ENCODE peak calls at places on chromosomes 12 and 14, in six cellular contexts. O is retinal pigment epithelial cell, P is neural progenitor cell, Y is brain microvascular endothelial cell, I is BE2C, Z is A673. H is an unnamed sample.

GRCh38 chr12:103547929-103548328 is 39.1 kb upstream of the STAB2 start:
- DNase-seq in O (no peak), P (peak), Y (no peak), I (peak), Z (no peak), H (no peak)

GRCh38 chr12:26465419-26466097 is 270.2 kb downstream of the SSPN start:
- DNase-seq in O (peak), P (peak), Y (no peak), I (peak), Z (no peak), H (no peak)

GRCh38 chr12:124498870-124499753 is 68.3 kb downstream of the NCOR2 start:
- DNase-seq in O (no peak), P (no peak), Y (peak), I (no peak), Z (peak), H (no peak)

GRCh38 chr14:39469094-39469710 is 37.0 kb upstream of the FBXO33 start:
- DNase-seq in O (no peak), P (peak), Y (no peak), I (peak), Z (peak), H (no peak)

GRCh38 chr14:41749425-41749824 is 142.7 kb downstream of the LRFN5 start:
- DNase-seq in O (no peak), P (no peak), Y (peak), I (no peak), Z (peak), H (no peak)

GRCh38 chr12:120640840-120641833 is 711 bp downstream of the CABP1 start:
- DNase-seq in O (no peak), P (peak), Y (peak), I (no peak), Z (peak), H (no peak)

GRCh38 chr14:29820785-29821184 is 106.9 kb downstream of the PRKD1 start:
- DNase-seq in O (no peak), P (no peak), Y (no peak), I (no peak), Z (no peak), H (no peak)

GRCh38 chr14:78835052-78835451 is 664.9 kb downstream of the NRXN3 start:
- DNase-seq in O (no peak), P (no peak), Y (no peak), I (no peak), Z (no peak), H (no peak)

GRCh38 chr14:30227436-30227835 is 299.8 kb upstream of the PRKD1 start:
- DNase-seq in O (no peak), P (no peak), Y (no peak), I (no peak), Z (no peak), H (no peak)

GRCh38 chr14:67270933-67271332 is 29.7 kb downstream of the PALS1 start:
- DNase-seq in O (no peak), P (no peak), Y (no peak), I (no peak), Z (no peak), H (no peak)
- H3K4me3 ChIP-seq in O (no peak), P (peak), Y (no peak), I (no peak), Z (no peak), H (no peak)

GRCh38 chr12:123271182-123271491 is 519 bp downstream of the CDK2AP1 start:
- DNase-seq in O (no peak), P (peak), Y (peak), I (peak), Z (peak), H (no peak)
- TF ChIP-seq CTCF in O (peak), P (peak), Y (peak), I (peak), Z (peak), H (peak)

DNA sequence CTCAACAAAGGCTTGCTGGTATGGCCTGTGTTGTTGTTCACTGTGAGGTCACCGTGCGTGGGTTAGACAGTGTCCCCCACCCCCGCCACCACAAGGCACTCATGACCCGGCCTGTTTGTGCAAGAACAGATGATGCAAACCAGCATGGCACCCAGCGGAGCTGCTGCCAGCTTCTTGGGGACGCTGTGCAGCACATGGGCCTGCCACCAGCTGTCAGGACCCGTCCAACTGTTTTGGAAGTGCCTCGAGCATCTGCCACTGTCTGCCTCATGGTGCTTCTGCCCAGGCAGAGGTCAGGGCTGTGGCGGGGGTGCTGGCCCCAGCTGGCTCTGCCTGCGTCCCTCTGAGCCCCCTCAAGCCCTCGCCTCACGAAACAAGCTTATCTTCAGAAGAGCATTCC is 1.5 kb downstream of the ASB2 start:
- DNase-seq in O (no peak), P (no peak), Y (no peak), I (no peak), Z (no peak), H (no peak)
- H3K4me3 ChIP-seq in O (no peak), P (no peak), Y (no peak), I (no peak), Z (no peak), H (no peak)

DNA sequence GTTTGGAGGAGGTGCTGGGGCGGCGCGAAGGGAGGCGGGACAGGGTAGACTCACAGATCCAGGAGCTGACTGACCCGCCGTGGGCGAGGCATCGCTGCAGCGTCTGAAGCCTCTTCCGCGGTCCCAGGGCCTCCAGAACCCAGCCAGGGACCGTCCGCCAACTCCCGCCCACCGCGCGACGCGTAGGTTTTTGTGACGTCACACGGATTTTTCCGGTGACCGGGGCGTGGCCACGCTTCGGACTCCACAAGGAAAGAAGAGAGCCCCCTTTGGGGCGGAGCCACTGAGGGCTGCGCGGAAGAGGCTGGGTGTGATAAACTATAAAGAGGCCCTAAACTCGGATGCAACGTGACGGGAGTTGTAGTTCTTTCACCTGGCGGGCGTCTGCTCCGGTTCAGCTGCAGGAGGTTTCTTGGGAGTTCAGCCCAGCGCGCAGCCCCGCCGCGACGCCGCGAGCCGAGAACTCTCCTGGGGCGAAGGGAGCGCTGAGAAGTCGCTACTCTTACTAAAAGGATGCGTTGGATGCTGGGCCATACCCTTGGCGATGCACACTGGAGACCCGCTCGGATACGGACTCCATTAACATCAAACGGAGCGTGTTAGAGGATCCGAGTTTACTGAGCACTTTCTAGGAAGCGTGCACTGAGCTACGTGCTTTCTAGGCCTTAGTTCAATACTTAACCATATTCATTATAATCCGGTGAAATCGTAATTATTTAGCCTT is at the start of gene AMN1:
- DNase-seq in O (peak), P (peak), Y (peak), I (peak), Z (peak), H (peak)
- TF ChIP-seq CTCF in O (no peak), P (no peak), Y (no peak), I (no peak), Z (no peak), H (no peak)

GRCh38 chr14:77710364-77710763 is 2.5 kb downstream of the SLIRP start:
- DNase-seq in O (no peak), P (no peak), Y (no peak), I (no peak), Z (no peak), H (no peak)

GRCh38 chr14:77707355-77707723 is 484 bp downstream of the ALKBH1 start:
- DNase-seq in O (no peak), P (peak), Y (peak), I (peak), Z (peak), H (peak)

GRCh38 chr14:77708749-77709148 is 846 bp downstream of the SLIRP start:
- DNase-seq in O (no peak), P (no peak), Y (no peak), I (no peak), Z (no peak), H (no peak)

GRCh38 chr14:77707724-77708408 is at the start of the genes ALKBH1 and SLIRP:
- DNase-seq in O (peak), P (peak), Y (peak), I (peak), Z (peak), H (peak)

DNA sequence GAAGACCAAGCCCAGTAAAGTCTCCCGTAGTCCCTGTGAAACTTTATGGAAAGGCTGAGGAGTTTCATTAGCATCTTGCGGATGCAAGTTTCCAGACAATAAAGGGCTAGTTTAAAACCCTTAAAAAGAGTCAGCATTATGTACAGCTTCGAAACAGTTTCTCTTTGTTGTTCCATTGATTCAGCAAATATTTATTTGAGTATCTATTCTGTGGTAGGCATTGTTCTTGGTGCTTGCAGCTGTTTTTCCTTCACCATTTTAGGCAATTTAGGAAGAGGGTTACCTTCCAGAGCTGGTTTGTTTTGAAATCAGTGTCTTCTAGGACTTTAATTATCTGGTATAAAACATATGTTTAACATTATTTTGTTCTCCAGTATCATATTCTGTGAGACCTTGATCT is 1.5 kb downstream of the SLIRP start:
- DNase-seq in O (no peak), P (no peak), Y (no peak), I (no peak), Z (no peak), H (no peak)
- H3K4me3 ChIP-seq in O (peak), P (peak), Y (peak), I (peak), Z (peak), H (peak)

DNA sequence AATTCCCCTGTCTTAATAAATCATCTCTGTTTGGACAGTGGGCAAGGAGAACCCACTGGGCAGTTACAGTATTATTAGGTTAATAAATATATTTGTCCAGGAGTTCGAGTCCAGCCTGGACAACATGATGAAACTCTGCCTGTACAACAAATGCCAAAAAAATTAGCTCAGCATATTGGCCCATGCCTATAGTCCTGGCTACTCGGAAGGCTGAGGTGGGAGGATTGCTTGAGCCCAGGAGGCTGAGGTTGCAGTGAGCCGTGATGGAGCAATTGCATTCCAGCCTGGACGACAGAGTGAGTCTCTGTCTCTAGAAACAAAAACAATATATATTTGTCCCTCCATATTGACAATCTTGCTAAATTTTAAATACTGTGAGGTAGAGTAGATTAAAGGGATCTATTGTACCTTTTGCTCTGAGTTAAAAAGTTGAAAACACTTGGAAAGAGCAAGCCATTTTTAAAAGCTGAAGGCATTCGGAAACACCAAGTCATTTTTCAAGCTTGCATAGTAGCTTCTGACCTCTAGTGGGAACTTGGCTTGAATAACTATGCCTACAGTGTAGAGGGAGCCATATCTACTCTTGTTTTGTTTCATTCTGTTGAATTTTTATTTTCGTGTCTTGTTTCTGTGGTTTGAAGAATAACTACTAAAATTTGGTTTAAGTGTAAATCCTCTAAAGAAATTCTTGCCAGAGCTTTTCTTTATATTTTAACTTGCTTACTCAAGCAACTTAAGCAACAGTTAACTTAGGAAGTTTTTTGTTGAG is 14.6 kb upstream of the EEA1 start:
- DNase-seq in O (no peak), P (peak), Y (no peak), I (no peak), Z (no peak), H (no peak)
- TF ChIP-seq CTCF in O (no peak), P (no peak), Y (peak), I (no peak), Z (peak), H (no peak)

GRCh38 chr12:111034911-111035577 is 114.7 kb upstream of the MYL2 start:
- DNase-seq in O (no peak), P (peak), Y (no peak), I (peak), Z (peak), H (no peak)

GRCh38 chr12:111035578-111036301 is 115.4 kb upstream of the MYL2 start:
- DNase-seq in O (no peak), P (peak), Y (no peak), I (no peak), Z (peak), H (no peak)

GRCh38 chr12:111031956-111032919 is 111.9 kb upstream of the MYL2 start:
- DNase-seq in O (no peak), P (no peak), Y (no peak), I (no peak), Z (no peak), H (no peak)

GRCh38 chr12:111033281-111034147 is 113.1 kb upstream of the MYL2 start:
- DNase-seq in O (no peak), P (peak), Y (no peak), I (peak), Z (peak), H (no peak)

GRCh38 chr12:111034148-111034910 is 114.0 kb upstream of the MYL2 start:
- DNase-seq in O (no peak), P (peak), Y (no peak), I (peak), Z (peak), H (no peak)
- H3K4me3 ChIP-seq in O (no peak), P (peak), Y (no peak), I (peak), Z (peak), H (no peak)